ENCODE peak calls at places on chromosome 17, in seven cellular contexts. Q is psoas muscle, I is GM23248, M is tibial nerve, O is esophagus squamous epithelium, S is fibroblast of lung, A is adrenal gland. T is an unnamed sample. For H3K27me3, the result is how much of the 10 kb centered on the place peaks cover.

GRCh38 chr17:74024871-74025531 is 178.5 kb upstream of the RPL38 start:
- DNase-seq in O (no peak), I (no peak), S (no peak), A (no peak), Q (peak), M (no peak), T (no peak)

GRCh38 chr17:32111141-32111771 is 31.0 kb upstream of the RHOT1 start:
- DNase-seq in A (peak), I (peak), M (peak), Q (peak), O (no peak), S (peak), T (peak)

GRCh38 chr17:32277284-32277683 is 11.7 kb downstream of the RHBDL3 start:
- DNase-seq in Q (peak), S (peak), O (no peak), M (no peak), A (peak), I (peak), T (no peak)

GRCh38 chr17:57946798-57947358 is 8.3 kb downstream of the CUEDC1 start:
- DNase-seq in Q (peak), O (no peak), S (peak), I (peak), M (no peak), A (peak), T (no peak)

GRCh38 chr17:2023692-2024571 is 1.2 kb downstream of the RTN4RL1 start:
- DNase-seq in S (peak), O (no peak), Q (peak), M (peak), A (peak), I (peak), T (peak)

GRCh38 chr17:48704521-48704920 is 17.8 kb downstream of the PRAC1 start:
- DNase-seq in M (no peak), S (no peak), A (no peak), O (no peak), Q (no peak), I (no peak), T (no peak)

GRCh38 chr17:77373298-77374169 is 232.8 kb downstream of the SEC14L1 start:
- DNase-seq in S (no peak), A (peak), M (no peak), O (no peak), I (peak), Q (peak), T (no peak)

GRCh38 chr17:62791235-62792121 is 16.6 kb downstream of the MARCHF10 start:
- DNase-seq in Q (no peak), A (peak), O (no peak), M (no peak), S (peak), I (peak), T (no peak)

GRCh38 chr17:3447625-3448024 is 14.0 kb upstream of the OR1E2 start:
- DNase-seq in M (no peak), S (no peak), I (peak), O (no peak), A (no peak), Q (no peak), T (no peak)

GRCh38 chr17:67532326-67532871 is 155.3 kb downstream of the PITPNC1 start:
- DNase-seq in S (no peak), A (peak), O (no peak), I (no peak), M (no peak), Q (no peak), T (no peak)

GRCh38 chr17:38349097-38349904 is 2.3 kb upstream of the SOCS7 start:
- DNase-seq in Q (peak), S (peak), A (peak), I (peak), M (peak), O (no peak), T (peak)

GRCh38 chr17:67514998-67515397 is 137.9 kb downstream of the PITPNC1 start:
- DNase-seq in M (no peak), S (no peak), Q (no peak), I (no peak), O (no peak), A (peak), T (no peak)

GRCh38 chr17:62671553-62671952 is 44.1 kb downstream of the MRC2 start:
- DNase-seq in A (peak), I (no peak), M (no peak), O (no peak), S (peak), Q (peak), T (no peak)

GRCh38 chr17:76545918-76546555 is 6.2 kb downstream of the PRCD start:
- DNase-seq in A (no peak), O (no peak), S (no peak), M (no peak), I (no peak), Q (no peak), T (peak)

GRCh38 chr17:33637534-33637933 is 344.4 kb upstream of the ASIC2 start:
- DNase-seq in A (no peak), M (no peak), O (no peak), S (no peak), I (no peak), Q (no peak), T (no peak)

GRCh38 chr17:33234930-33235685 is 58.0 kb downstream of the ASIC2 start:
- DNase-seq in M (peak), I (peak), O (no peak), Q (peak), A (peak), S (peak), T (peak)

GRCh38 chr17:30336369-30337171 is 2.7 kb upstream of the TMIGD1 start:
- DNase-seq in O (no peak), I (peak), A (peak), Q (no peak), S (peak), M (no peak), T (no peak)

GRCh38 chr17:73595068-73595865 is 49.0 kb downstream of the SDK2 start:
- DNase-seq in M (no peak), I (no peak), S (no peak), O (no peak), Q (no peak), A (peak), T (peak)

GRCh38 chr17:31459716-31460115 is 68.2 kb downstream of the RAB11FIP4 start:
- DNase-seq in Q (peak), S (no peak), A (no peak), O (no peak), I (no peak), M (no peak), T (no peak)

GRCh38 chr17:1197379-1197778 is 17.6 kb upstream of the ABR start:
- DNase-seq in Q (no peak), S (peak), O (no peak), I (peak), M (no peak), A (no peak), T (peak)

GRCh38 chr17:72439893-72440502 is 319.2 kb downstream of the SOX9 start:
- DNase-seq in Q (no peak), O (no peak), M (no peak), S (no peak), I (no peak), A (no peak), T (no peak)

GRCh38 chr17:81803728-81804558 is at the start of gene GCGR:
- DNase-seq in Q (no peak), O (no peak), A (no peak), M (no peak), S (no peak), I (no peak), T (no peak)

GRCh38 chr17:33929181-33929724 is 325.8 kb upstream of the CCL2 start:
- DNase-seq in Q (no peak), A (no peak), I (no peak), M (no peak), S (no peak), O (no peak), T (no peak)

GRCh38 chr17:75116681-75117080 is 6.9 kb downstream of the ARMC7 start:
- DNase-seq in A (no peak), O (no peak), M (no peak), I (no peak), Q (no peak), S (no peak), T (no peak)

GRCh38 chr17:57603978-57604377 is 141.1 kb downstream of the CCDC182 start:
- DNase-seq in A (peak), O (no peak), I (no peak), M (no peak), S (no peak), Q (no peak), T (no peak)

GRCh38 chr17:60827920-60828319 is 150.3 kb downstream of the BCAS3 start:
- DNase-seq in M (no peak), Q (no peak), I (no peak), S (no peak), O (no peak), A (no peak), T (no peak)

GRCh38 chr17:15261818-15262290 is 3.3 kb downstream of the PMP22 start:
- DNase-seq in I (peak), M (no peak), S (peak), Q (no peak), A (no peak), O (no peak), T (no peak)

GRCh38 chr17:61330174-61331150 is 69.2 kb upstream of the TBX2 start:
- DNase-seq in Q (no peak), O (no peak), M (no peak), A (no peak), I (no peak), S (no peak), T (no peak)

GRCh38 chr17:77286641-77287431 is 146.1 kb downstream of the SEC14L1 start:
- DNase-seq in S (peak), O (no peak), Q (peak), I (peak), M (no peak), A (peak), T (peak)

GRCh38 chr17:4739122-4740024 is at the start of the genes CXCL16 and ZMYND15:
- DNase-seq in A (peak), M (no peak), I (peak), S (peak), O (no peak), Q (peak), T (peak)

GRCh38 chr17:9217151-9218067 is 196.1 kb downstream of the NTN1 start:
- DNase-seq in S (peak), A (no peak), I (peak), M (no peak), O (no peak), Q (no peak), T (no peak)

GRCh38 chr17:34703533-34703932 is 124.2 kb downstream of the TMEM132E start:
- DNase-seq in A (no peak), M (no peak), O (no peak), I (peak), Q (no peak), S (peak), T (no peak)

GRCh38 chr17:65833214-65833613 is 271.8 kb upstream of the AXIN2 start:
- DNase-seq in Q (no peak), S (no peak), I (no peak), A (no peak), O (no peak), M (no peak), T (no peak)
- H3K4me3 ChIP-seq in Q (no peak), S (no peak), I (no peak), A (no peak), O (no peak), M (no peak), T (no peak)

GRCh38 chr17:44688675-44689491 is 693 bp downstream of the CCDC43 start:
- DNase-seq in S (peak), A (no peak), I (peak), Q (no peak), O (no peak), M (no peak), T (no peak)
- H3K27ac ChIP-seq in S (peak), A (peak), I (peak), Q (peak), O (peak), M (peak), T (peak)

GRCh38 chr17:50274142-50274944 is at the start of gene TMEM92:
- DNase-seq in M (no peak), A (no peak), Q (no peak), S (no peak), O (no peak), I (peak), T (peak)
- H3K27me3 ChIP-seq in M (under half), A (under half), Q (under half), S (under half), O (under half), I (under half), T (under half)

GRCh38 chr17:19943599-19943998 is 34.0 kb downstream of the AKAP10 start:
- DNase-seq in Q (no peak), A (no peak), I (no peak), S (no peak), M (no peak), O (no peak), T (no peak)

GRCh38 chr17:19943026-19943425 is 34.6 kb downstream of the AKAP10 start:
- DNase-seq in I (no peak), A (no peak), S (peak), M (no peak), Q (no peak), O (no peak), T (no peak)

GRCh38 chr17:19945009-19945650 is 32.5 kb downstream of the AKAP10 start:
- DNase-seq in A (no peak), O (no peak), S (no peak), M (no peak), I (no peak), Q (no peak), T (no peak)

GRCh38 chr17:19948100-19948943 is 29.3 kb downstream of the AKAP10 start:
- DNase-seq in Q (no peak), O (no peak), M (no peak), A (no peak), S (peak), I (no peak), T (no peak)

DNA sequence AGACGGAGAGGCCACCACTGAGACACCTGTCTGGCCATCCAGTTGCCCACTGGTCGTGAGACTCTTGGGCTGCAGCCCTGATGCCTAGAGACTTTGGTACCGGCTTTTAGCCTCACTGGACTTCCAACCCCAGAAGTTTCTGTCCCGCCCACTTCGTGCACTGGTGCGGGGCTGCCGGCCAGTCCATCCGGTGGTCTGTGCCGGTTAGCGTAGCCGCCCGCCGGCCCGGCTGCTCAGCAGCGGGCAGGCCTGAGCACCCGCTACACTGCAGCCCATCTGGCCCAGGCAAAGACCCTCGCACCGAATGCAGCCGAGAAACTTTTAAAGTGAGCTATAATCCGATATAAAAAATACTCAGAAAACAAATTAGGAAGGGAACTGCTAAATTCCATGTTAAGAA is 30.7 kb downstream of the AKAP10 start:
- DNase-seq in O (no peak), I (no peak), A (no peak), S (no peak), M (no peak), Q (no peak), T (no peak)
- H3K4me3 ChIP-seq in O (no peak), I (no peak), A (no peak), S (no peak), M (no peak), Q (no peak), T (no peak)

T was measured in left lung.